ENCODE peak calls at places on chromosomes 6 and 20, in eight cellular contexts. One of them, this sample, is unnamed.

GRCh38 chr6:3013486-3013885 is 13.8 kb downstream of the NQO2 start:
- DNase-seq in glutamatergic neuron: no peak
- DNase-seq in colonic mucosa: no peak
- DNase-seq in left lung: peak
- DNase-seq in cardiac muscle cell: no peak
- DNase-seq in tibial artery: no peak
- DNase-seq in RWPE1: peak
- DNase-seq in stimulated activated CD8-positive, alpha-beta memory T cell treated with anti-CD3 and anti-CD28 coated beads, Interleukin-2, amount 100 ng/mL, for 1 hour: no peak
- DNase-seq in this sample: no peak

GRCh38 chr6:79702701-79703100 is 71.6 kb downstream of the SH3BGRL2 start:
- DNase-seq in glutamatergic neuron: no peak
- DNase-seq in RWPE1: no peak
- DNase-seq in colonic mucosa: no peak
- DNase-seq in stimulated activated CD8-positive, alpha-beta memory T cell treated with anti-CD3 and anti-CD28 coated beads, Interleukin-2, amount 100 ng/mL, for 1 hour: no peak
- DNase-seq in cardiac muscle cell: no peak
- DNase-seq in left lung: no peak
- DNase-seq in tibial artery: no peak
- DNase-seq in this sample: no peak

GRCh38 chr6:84065718-84066290 is 32.2 kb downstream of the MRAP2 start:
- DNase-seq in stimulated activated CD8-positive, alpha-beta memory T cell treated with anti-CD3 and anti-CD28 coated beads, Interleukin-2, amount 100 ng/mL, for 1 hour: no peak
- DNase-seq in glutamatergic neuron: no peak
- DNase-seq in colonic mucosa: no peak
- DNase-seq in RWPE1: peak
- DNase-seq in tibial artery: no peak
- DNase-seq in left lung: no peak
- DNase-seq in cardiac muscle cell: no peak
- DNase-seq in this sample: no peak

GRCh38 chr6:16450285-16450684 is 211.9 kb downstream of the GMPR start:
- DNase-seq in left lung: no peak
- DNase-seq in cardiac muscle cell: no peak
- DNase-seq in stimulated activated CD8-positive, alpha-beta memory T cell treated with anti-CD3 and anti-CD28 coated beads, Interleukin-2, amount 100 ng/mL, for 1 hour: no peak
- DNase-seq in colonic mucosa: no peak
- DNase-seq in glutamatergic neuron: no peak
- DNase-seq in tibial artery: no peak
- DNase-seq in RWPE1: no peak
- DNase-seq in this sample: no peak

GRCh38 chr20:23629017-23629541 is 8.7 kb downstream of the CST3 start:
- DNase-seq in left lung: peak
- DNase-seq in stimulated activated CD8-positive, alpha-beta memory T cell treated with anti-CD3 and anti-CD28 coated beads, Interleukin-2, amount 100 ng/mL, for 1 hour: no peak
- DNase-seq in tibial artery: peak
- DNase-seq in colonic mucosa: peak
- DNase-seq in RWPE1: peak
- DNase-seq in cardiac muscle cell: no peak
- DNase-seq in glutamatergic neuron: no peak
- DNase-seq in this sample: no peak

GRCh38 chr6:104689551-104690205 is 170.0 kb downstream of the HACE1 start:
- DNase-seq in tibial artery: no peak
- DNase-seq in colonic mucosa: no peak
- DNase-seq in stimulated activated CD8-positive, alpha-beta memory T cell treated with anti-CD3 and anti-CD28 coated beads, Interleukin-2, amount 100 ng/mL, for 1 hour: no peak
- DNase-seq in left lung: no peak
- DNase-seq in glutamatergic neuron: no peak
- DNase-seq in RWPE1: no peak
- DNase-seq in cardiac muscle cell: no peak
- DNase-seq in this sample: no peak

GRCh38 chr20:650954-651353 is 2.0 kb downstream of the SRXN1 start:
- DNase-seq in tibial artery: no peak
- DNase-seq in cardiac muscle cell: no peak
- DNase-seq in colonic mucosa: no peak
- DNase-seq in stimulated activated CD8-positive, alpha-beta memory T cell treated with anti-CD3 and anti-CD28 coated beads, Interleukin-2, amount 100 ng/mL, for 1 hour: no peak
- DNase-seq in left lung: no peak
- DNase-seq in glutamatergic neuron: no peak
- DNase-seq in RWPE1: no peak
- DNase-seq in this sample: no peak

GRCh38 chr6:139981066-139981624 is 606.7 kb upstream of the CITED2 start:
- DNase-seq in RWPE1: no peak
- DNase-seq in cardiac muscle cell: no peak
- DNase-seq in tibial artery: no peak
- DNase-seq in left lung: no peak
- DNase-seq in glutamatergic neuron: no peak
- DNase-seq in stimulated activated CD8-positive, alpha-beta memory T cell treated with anti-CD3 and anti-CD28 coated beads, Interleukin-2, amount 100 ng/mL, for 1 hour: no peak
- DNase-seq in colonic mucosa: no peak
- DNase-seq in this sample: no peak

GRCh38 chr6:10745116-10745515 is 2.5 kb upstream of the TMEM14B start:
- DNase-seq in RWPE1: no peak
- DNase-seq in stimulated activated CD8-positive, alpha-beta memory T cell treated with anti-CD3 and anti-CD28 coated beads, Interleukin-2, amount 100 ng/mL, for 1 hour: no peak
- DNase-seq in left lung: no peak
- DNase-seq in tibial artery: no peak
- DNase-seq in cardiac muscle cell: no peak
- DNase-seq in glutamatergic neuron: no peak
- DNase-seq in colonic mucosa: no peak
- DNase-seq in this sample: no peak

GRCh38 chr6:15501806-15502450 is 160.9 kb downstream of the DTNBP1 start:
- DNase-seq in tibial artery: no peak
- DNase-seq in left lung: peak
- DNase-seq in RWPE1: no peak
- DNase-seq in glutamatergic neuron: no peak
- DNase-seq in colonic mucosa: no peak
- DNase-seq in stimulated activated CD8-positive, alpha-beta memory T cell treated with anti-CD3 and anti-CD28 coated beads, Interleukin-2, amount 100 ng/mL, for 1 hour: no peak
- DNase-seq in cardiac muscle cell: no peak
- DNase-seq in this sample: no peak

GRCh38 chr20:46388945-46389344 is 17.5 kb downstream of the ELMO2 start:
- DNase-seq in glutamatergic neuron: no peak
- DNase-seq in left lung: no peak
- DNase-seq in tibial artery: no peak
- DNase-seq in RWPE1: no peak
- DNase-seq in stimulated activated CD8-positive, alpha-beta memory T cell treated with anti-CD3 and anti-CD28 coated beads, Interleukin-2, amount 100 ng/mL, for 1 hour: no peak
- DNase-seq in colonic mucosa: no peak
- DNase-seq in cardiac muscle cell: no peak
- DNase-seq in this sample: no peak

GRCh38 chr20:4555188-4555893 is 166.4 kb upstream of the PRND start:
- DNase-seq in colonic mucosa: no peak
- DNase-seq in RWPE1: peak
- DNase-seq in cardiac muscle cell: no peak
- DNase-seq in stimulated activated CD8-positive, alpha-beta memory T cell treated with anti-CD3 and anti-CD28 coated beads, Interleukin-2, amount 100 ng/mL, for 1 hour: no peak
- DNase-seq in glutamatergic neuron: no peak
- DNase-seq in tibial artery: no peak
- DNase-seq in left lung: no peak
- DNase-seq in this sample: no peak

GRCh38 chr6:106976270-106976669 is 1.7 kb upstream of the CD24 start:
- DNase-seq in cardiac muscle cell: no peak
- DNase-seq in tibial artery: no peak
- DNase-seq in colonic mucosa: peak
- DNase-seq in RWPE1: no peak
- DNase-seq in left lung: no peak
- DNase-seq in stimulated activated CD8-positive, alpha-beta memory T cell treated with anti-CD3 and anti-CD28 coated beads, Interleukin-2, amount 100 ng/mL, for 1 hour: no peak
- DNase-seq in glutamatergic neuron: no peak
- DNase-seq in this sample: no peak

GRCh38 chr6:26311012-26311384 is 54.0 kb upstream of the BTN3A2 start:
- DNase-seq in cardiac muscle cell: no peak
- DNase-seq in left lung: no peak
- DNase-seq in stimulated activated CD8-positive, alpha-beta memory T cell treated with anti-CD3 and anti-CD28 coated beads, Interleukin-2, amount 100 ng/mL, for 1 hour: no peak
- DNase-seq in RWPE1: no peak
- DNase-seq in tibial artery: no peak
- DNase-seq in colonic mucosa: peak
- DNase-seq in glutamatergic neuron: no peak
- DNase-seq in this sample: no peak

GRCh38 chr6:52647199-52647598 is 23.7 kb upstream of the TMEM14A start:
- DNase-seq in left lung: no peak
- DNase-seq in colonic mucosa: no peak
- DNase-seq in tibial artery: no peak
- DNase-seq in RWPE1: no peak
- DNase-seq in stimulated activated CD8-positive, alpha-beta memory T cell treated with anti-CD3 and anti-CD28 coated beads, Interleukin-2, amount 100 ng/mL, for 1 hour: no peak
- DNase-seq in glutamatergic neuron: no peak
- DNase-seq in cardiac muscle cell: no peak
- DNase-seq in this sample: no peak

GRCh38 chr20:18032977-18033892 is 24.5 kb downstream of the OVOL2 start:
- DNase-seq in colonic mucosa: peak
- DNase-seq in RWPE1: no peak
- DNase-seq in stimulated activated CD8-positive, alpha-beta memory T cell treated with anti-CD3 and anti-CD28 coated beads, Interleukin-2, amount 100 ng/mL, for 1 hour: no peak
- DNase-seq in glutamatergic neuron: no peak
- DNase-seq in tibial artery: no peak
- DNase-seq in cardiac muscle cell: no peak
- DNase-seq in left lung: no peak
- DNase-seq in this sample: no peak

GRCh38 chr20:1809121-1809520 is 86.1 kb upstream of the SIRPA start:
- DNase-seq in RWPE1: peak
- DNase-seq in tibial artery: no peak
- DNase-seq in colonic mucosa: no peak
- DNase-seq in glutamatergic neuron: no peak
- DNase-seq in stimulated activated CD8-positive, alpha-beta memory T cell treated with anti-CD3 and anti-CD28 coated beads, Interleukin-2, amount 100 ng/mL, for 1 hour: no peak
- DNase-seq in left lung: no peak
- DNase-seq in cardiac muscle cell: no peak
- DNase-seq in this sample: no peak

GRCh38 chr20:57772349-57772964 is 62.6 kb upstream of the PMEPA1 start:
- DNase-seq in colonic mucosa: no peak
- DNase-seq in stimulated activated CD8-positive, alpha-beta memory T cell treated with anti-CD3 and anti-CD28 coated beads, Interleukin-2, amount 100 ng/mL, for 1 hour: no peak
- DNase-seq in RWPE1: peak
- DNase-seq in glutamatergic neuron: no peak
- DNase-seq in left lung: peak
- DNase-seq in cardiac muscle cell: no peak
- DNase-seq in tibial artery: peak
- DNase-seq in this sample: no peak

GRCh38 chr20:6599876-6600275 is 167.6 kb upstream of the BMP2 start:
- DNase-seq in RWPE1: no peak
- DNase-seq in stimulated activated CD8-positive, alpha-beta memory T cell treated with anti-CD3 and anti-CD28 coated beads, Interleukin-2, amount 100 ng/mL, for 1 hour: no peak
- DNase-seq in cardiac muscle cell: no peak
- DNase-seq in left lung: no peak
- DNase-seq in colonic mucosa: no peak
- DNase-seq in glutamatergic neuron: no peak
- DNase-seq in tibial artery: no peak
- DNase-seq in this sample: no peak

GRCh38 chr20:55172310-55173002 is 697.1 kb downstream of the DOK5 start:
- DNase-seq in glutamatergic neuron: no peak
- DNase-seq in left lung: no peak
- DNase-seq in cardiac muscle cell: no peak
- DNase-seq in RWPE1: no peak
- DNase-seq in tibial artery: no peak
- DNase-seq in colonic mucosa: no peak
- DNase-seq in stimulated activated CD8-positive, alpha-beta memory T cell treated with anti-CD3 and anti-CD28 coated beads, Interleukin-2, amount 100 ng/mL, for 1 hour: no peak
- DNase-seq in this sample: no peak

GRCh38 chr6:69164564-69165252 is 529.6 kb downstream of the ADGRB3 start:
- DNase-seq in glutamatergic neuron: no peak
- DNase-seq in tibial artery: no peak
- DNase-seq in stimulated activated CD8-positive, alpha-beta memory T cell treated with anti-CD3 and anti-CD28 coated beads, Interleukin-2, amount 100 ng/mL, for 1 hour: no peak
- DNase-seq in cardiac muscle cell: peak
- DNase-seq in colonic mucosa: no peak
- DNase-seq in left lung: no peak
- DNase-seq in RWPE1: peak
- DNase-seq in this sample: no peak

GRCh38 chr6:7742214-7742613 is 16.3 kb downstream of the BMP6 start:
- DNase-seq in left lung: no peak
- DNase-seq in glutamatergic neuron: no peak
- DNase-seq in cardiac muscle cell: no peak
- DNase-seq in stimulated activated CD8-positive, alpha-beta memory T cell treated with anti-CD3 and anti-CD28 coated beads, Interleukin-2, amount 100 ng/mL, for 1 hour: no peak
- DNase-seq in RWPE1: no peak
- DNase-seq in tibial artery: no peak
- DNase-seq in colonic mucosa: no peak
- DNase-seq in this sample: no peak

GRCh38 chr6:105677671-105678475 is 275.0 kb upstream of the PREP start:
- DNase-seq in tibial artery: no peak
- DNase-seq in glutamatergic neuron: no peak
- DNase-seq in left lung: no peak
- DNase-seq in stimulated activated CD8-positive, alpha-beta memory T cell treated with anti-CD3 and anti-CD28 coated beads, Interleukin-2, amount 100 ng/mL, for 1 hour: no peak
- DNase-seq in colonic mucosa: no peak
- DNase-seq in RWPE1: no peak
- DNase-seq in cardiac muscle cell: no peak
- DNase-seq in this sample: peak

GRCh38 chr20:57043669-57044268 is 222.7 kb downstream of the BMP7 start:
- DNase-seq in stimulated activated CD8-positive, alpha-beta memory T cell treated with anti-CD3 and anti-CD28 coated beads, Interleukin-2, amount 100 ng/mL, for 1 hour: no peak
- DNase-seq in left lung: no peak
- DNase-seq in RWPE1: no peak
- DNase-seq in tibial artery: no peak
- DNase-seq in colonic mucosa: no peak
- DNase-seq in glutamatergic neuron: no peak
- DNase-seq in cardiac muscle cell: no peak
- DNase-seq in this sample: no peak

GRCh38 chr20:3168829-3169590 is 4.3 kb downstream of the LZTS3 start:
- DNase-seq in glutamatergic neuron: no peak
- DNase-seq in stimulated activated CD8-positive, alpha-beta memory T cell treated with anti-CD3 and anti-CD28 coated beads, Interleukin-2, amount 100 ng/mL, for 1 hour: no peak
- DNase-seq in colonic mucosa: no peak
- DNase-seq in tibial artery: no peak
- DNase-seq in left lung: no peak
- DNase-seq in cardiac muscle cell: no peak
- DNase-seq in RWPE1: no peak
- DNase-seq in this sample: no peak

GRCh38 chr6:31614075-31614619 is 887 bp upstream of the AIF1 start:
- DNase-seq in glutamatergic neuron: no peak
- DNase-seq in stimulated activated CD8-positive, alpha-beta memory T cell treated with anti-CD3 and anti-CD28 coated beads, Interleukin-2, amount 100 ng/mL, for 1 hour: no peak
- DNase-seq in tibial artery: no peak
- DNase-seq in left lung: no peak
- DNase-seq in RWPE1: no peak
- DNase-seq in colonic mucosa: no peak
- DNase-seq in cardiac muscle cell: no peak
- DNase-seq in this sample: no peak

GRCh38 chr20:35192071-35192872 is 20.4 kb downstream of the PROCR start:
- DNase-seq in RWPE1: no peak
- DNase-seq in tibial artery: no peak
- DNase-seq in left lung: no peak
- DNase-seq in colonic mucosa: no peak
- DNase-seq in stimulated activated CD8-positive, alpha-beta memory T cell treated with anti-CD3 and anti-CD28 coated beads, Interleukin-2, amount 100 ng/mL, for 1 hour: no peak
- DNase-seq in glutamatergic neuron: no peak
- DNase-seq in cardiac muscle cell: peak
- DNase-seq in this sample: no peak